ENCODE peak calls at places on chromosome 2, in nine cellular contexts. G is stimulated activated CD8-positive, alpha-beta memory T cell treated with anti-CD3 and anti-CD28 coated beads, Interleukin-15, amount 100 ng/mL, for 1 hour; L is T-helper 1 cell; U is mesendoderm; W is SHP77; O is posterior cingulate gyrus; T is C1 segment of cervical spinal cord; B is NCI-H2029; R is nephron progenitor cell. J is an unnamed sample.

GRCh38 chr2:107255744-107256143 is 369.8 kb upstream of the ST6GAL2 start:
- DNase-seq in G (no peak), L (no peak), U (no peak), W (no peak), O (no peak), T (no peak), B (no peak), R (no peak), J (no peak)

GRCh38 chr2:148888003-148888501 is 13.0 kb downstream of the KIF5C start:
- DNase-seq in G (no peak), L (no peak), U (peak; percentile 59), W (peak; percentile 39), O (no peak), T (no peak), B (peak; percentile 29), R (peak; percentile 41), J (no peak)

GRCh38 chr2:160209457-160209856 is 9.4 kb upstream of the ITGB6 start:
- DNase-seq in G (no peak), L (no peak), U (no peak), W (no peak), O (no peak), T (no peak), B (no peak), R (no peak), J (no peak)

GRCh38 chr2:27990030-27990590 is 99.6 kb downstream of the BABAM2 start:
- DNase-seq in G (no peak), L (no peak), U (no peak), W (no peak), O (no peak), T (no peak), B (no peak), R (no peak), J (no peak)

GRCh38 chr2:194616334-194616733 is 1040.7 kb upstream of the SLC39A10 start:
- DNase-seq in G (no peak), L (no peak), U (no peak), W (no peak), O (no peak), T (no peak), B (no peak), R (no peak), J (no peak)

GRCh38 chr2:12701786-12702660 is 14.7 kb upstream of the TRIB2 start:
- DNase-seq in G (no peak), L (peak; percentile 42), U (no peak), W (no peak), O (no peak), T (no peak), B (no peak), R (no peak), J (no peak)

GRCh38 chr2:105313877-105314276 is 15.7 kb downstream of the TGFBRAP1 start:
- DNase-seq in G (no peak), L (no peak), U (no peak), W (no peak), O (no peak), T (no peak), B (no peak), R (no peak), J (no peak)

GRCh38 chr2:157291018-157291417 is 33.5 kb downstream of the GALNT5 start:
- DNase-seq in G (no peak), L (no peak), U (no peak), W (peak; percentile 11), O (no peak), T (no peak), B (peak; percentile 34), R (no peak), J (no peak)

GRCh38 chr2:30255466-30256408 is 24.4 kb downstream of the LBH start:
- DNase-seq in G (no peak), L (no peak), U (no peak), W (no peak), O (no peak), T (no peak), B (peak; percentile 21), R (no peak), J (no peak)

J was measured in effector memory CD8-positive, alpha-beta T cell.